ENCODE peak calls at places on chromosomes 6 and 20, in nine cellular contexts. F, S, R, L, M, Z, E, V and Q are unnamed samples.
A peak's percentile ranks its signal among the peaks of the same experiment; 100 is the strongest.

GRCh38 chr6:33288942-33289783 is at the start of the genes PFDN6 and WDR46:
- DNase-seq in V (no peak), M (peak; percentile 82), R (peak; percentile 51), L (peak; percentile 88), Z (peak; percentile 87), E (peak; percentile 83), S (peak; percentile 81), F (peak; percentile 55), Q (peak; percentile 64)

GRCh38 chr6:112839525-112839961 is 492.4 kb downstream of the RFPL4B start:
- DNase-seq in M (no peak), V (no peak), R (no peak), Z (no peak), L (no peak), E (no peak), S (no peak), F (no peak), Q (no peak)

GRCh38 chr6:106568518-106568917 is 60.8 kb downstream of the RTN4IP1 start:
- DNase-seq in E (no peak), V (no peak), L (peak; percentile 37), F (no peak), M (no peak), S (no peak), R (no peak), Z (no peak), Q (no peak)

GRCh38 chr20:32743237-32744112 is at the start of gene COMMD7:
- DNase-seq in F (peak; percentile 51), R (no peak), Z (peak; percentile 84), S (peak; percentile 69), L (peak; percentile 59), V (no peak), E (peak; percentile 88), M (peak; percentile 77), Q (peak; percentile 34)

GRCh38 chr20:62724692-62725595 is 16.3 kb downstream of the NTSR1 start:
- DNase-seq in E (no peak), V (no peak), L (no peak), Z (no peak), R (no peak), S (peak; percentile 7), M (no peak), F (no peak), Q (no peak)

GRCh38 chr20:62114894-62115293 is 7.4 kb upstream of the LSM14B start:
- DNase-seq in F (no peak), V (no peak), E (no peak), S (no peak), L (no peak), R (no peak), Z (no peak), M (no peak), Q (no peak)

GRCh38 chr6:47478233-47479155 is 905 bp downstream of the CD2AP start:
- DNase-seq in E (no peak), V (no peak), Z (peak; percentile 75), M (no peak), L (peak; percentile 34), S (no peak), F (no peak), R (no peak), Q (no peak)

GRCh38 chr20:59673288-59673997 is 69.1 kb downstream of the PHACTR3 start:
- DNase-seq in V (no peak), Z (no peak), L (no peak), E (no peak), F (no peak), S (no peak), M (no peak), R (no peak), Q (no peak)

GRCh38 chr6:34671362-34671761 is 25.2 kb downstream of the ILRUN start:
- DNase-seq in V (no peak), M (no peak), E (no peak), F (no peak), Z (no peak), R (no peak), L (no peak), S (no peak), Q (no peak)

GRCh38 chr6:143535189-143535614 is 23.7 kb upstream of the FUCA2 start:
- DNase-seq in R (no peak), F (no peak), Z (no peak), M (no peak), E (no peak), V (no peak), L (no peak), S (no peak), Q (no peak)

GRCh38 chr20:61387204-61387958 is 135.3 kb downstream of the CDH4 start:
- DNase-seq in F (no peak), R (no peak), M (no peak), E (no peak), L (no peak), Z (no peak), S (peak; percentile 52), V (no peak), Q (no peak)

GRCh38 chr6:146785001-146785585 is 186.3 kb downstream of the ADGB start:
- DNase-seq in R (no peak), S (peak; percentile 66), E (no peak), F (no peak), V (peak; percentile 23), Z (no peak), L (peak; percentile 66), M (no peak), Q (no peak)

GRCh38 chr6:112286010-112286409 is 31.6 kb upstream of the LAMA4 start:
- DNase-seq in Z (no peak), V (no peak), F (no peak), L (no peak), S (no peak), R (no peak), M (no peak), E (no peak), Q (peak; percentile 6)

GRCh38 chr6:104642871-104643270 is 216.8 kb downstream of the HACE1 start:
- DNase-seq in E (no peak), L (peak; percentile 25), V (no peak), F (no peak), R (no peak), S (no peak), Z (no peak), M (no peak), Q (no peak)

GRCh38 chr6:88566746-88567534 is 396.5 kb downstream of the RNGTT start:
- DNase-seq in Z (no peak), R (no peak), F (no peak), M (no peak), L (no peak), E (no peak), V (no peak), S (peak; percentile 38), Q (no peak)

DNA sequence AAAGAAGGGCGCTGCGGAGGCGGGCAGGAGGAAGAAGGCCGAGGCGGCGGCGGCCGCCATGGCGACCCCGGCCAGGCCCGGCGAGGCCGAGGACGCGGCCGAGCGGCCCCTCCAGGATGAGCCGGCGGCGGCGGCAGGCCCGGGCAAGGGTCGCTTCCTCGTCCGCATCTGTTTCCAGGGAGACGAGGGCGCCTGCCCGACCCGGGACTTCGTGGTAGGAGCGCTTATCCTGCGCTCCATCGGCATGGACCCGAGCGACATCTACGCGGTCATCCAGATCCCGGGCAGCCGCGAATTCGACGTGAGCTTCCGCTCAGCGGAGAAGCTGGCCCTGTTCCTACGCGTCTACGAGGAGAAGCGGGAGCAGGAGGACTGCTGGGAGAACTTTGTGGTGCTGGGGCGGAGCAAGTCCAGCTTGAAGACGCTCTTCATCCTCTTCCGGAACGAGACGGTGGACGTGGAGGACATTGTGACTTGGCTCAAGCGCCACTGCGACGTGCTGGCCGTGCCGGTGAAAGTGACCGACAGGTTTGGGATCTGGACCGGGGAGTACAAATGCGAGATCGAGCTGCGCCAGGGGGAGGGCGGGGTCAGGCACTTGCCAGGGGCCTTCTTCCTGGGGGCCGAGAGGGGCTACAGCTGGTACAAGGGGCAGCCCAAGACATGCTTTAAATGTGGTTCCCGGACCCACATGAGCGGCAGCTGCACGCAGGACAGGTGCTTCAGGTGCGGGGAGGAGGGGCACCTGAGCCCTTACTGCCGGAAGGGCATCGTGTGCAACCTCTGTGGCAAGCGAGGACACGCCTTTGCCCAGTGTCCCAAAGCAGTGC is 770 bp downstream of the ZCCHC3 start:
- DNase-seq in R (no peak), E (peak; percentile 89), M (peak; percentile 84), F (peak; percentile 16), V (no peak), L (peak; percentile 66), S (peak; percentile 25), Z (peak; percentile 88), Q (peak; percentile 23)
- H3K9me3 ChIP-seq in R (no peaks in the 10 kb centered on the region), E (no peaks in the 10 kb centered on the region), M (no peaks in the 10 kb centered on the region), F (no peaks in the 10 kb centered on the region), V (peaks cover 10% of the 10 kb centered on the region), L (no peaks in the 10 kb centered on the region), S (no peaks in the 10 kb centered on the region), Z (no peaks in the 10 kb centered on the region), Q (no peaks in the 10 kb centered on the region)

DNA sequence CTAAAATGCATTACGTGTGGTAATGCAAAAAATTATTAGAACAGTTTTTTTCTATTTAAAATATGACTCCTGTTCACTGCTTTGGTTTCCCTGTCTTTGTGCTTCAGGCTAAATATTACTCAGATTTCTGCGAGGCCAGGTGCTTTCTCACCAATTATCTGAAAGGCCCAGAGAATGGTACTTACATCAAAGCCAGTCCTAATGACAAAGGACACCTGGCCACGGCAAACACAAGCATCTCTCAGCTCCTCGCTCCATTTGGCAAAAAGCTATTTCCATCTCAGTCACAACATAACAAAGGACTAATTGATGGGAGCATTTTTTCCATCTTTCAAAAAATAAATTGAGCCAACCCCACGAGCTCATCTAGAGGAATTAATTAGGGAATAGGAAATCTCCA is 236.8 kb downstream of the HAO1 start:
- DNase-seq in V (no peak), E (no peak), Z (no peak), L (no peak), S (no peak), F (no peak), R (no peak), M (no peak), Q (no peak)
- H3K9me3 ChIP-seq in V (no peaks in the 10 kb centered on the region), E (no peaks in the 10 kb centered on the region), Z (no peaks in the 10 kb centered on the region), L (no peaks in the 10 kb centered on the region), S (no peaks in the 10 kb centered on the region), F (no peaks in the 10 kb centered on the region), R (no peaks in the 10 kb centered on the region), M (no peaks in the 10 kb centered on the region), Q (no peaks in the 10 kb centered on the region)

DNA sequence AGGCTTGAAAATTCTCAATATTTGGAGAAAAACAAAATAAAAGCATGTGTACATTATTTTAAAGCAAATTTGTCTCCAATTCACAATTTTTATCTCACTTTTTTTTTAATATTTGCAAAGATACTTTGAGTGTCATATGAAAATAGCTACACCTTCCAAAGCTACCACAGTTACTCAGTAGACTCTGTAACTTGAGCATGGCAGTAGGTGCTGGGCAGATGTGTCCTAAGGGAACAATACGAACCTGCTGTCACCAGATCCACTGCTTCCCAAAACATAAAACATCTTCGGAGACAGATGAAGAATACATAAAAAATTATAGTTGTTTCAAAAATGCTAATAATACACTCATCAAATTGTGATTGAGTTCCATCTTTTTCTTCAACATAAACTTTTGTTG is 10.6 kb downstream of the WDR27 start:
- DNase-seq in S (no peak), M (no peak), L (no peak), R (no peak), V (no peak), F (no peak), E (no peak), Z (no peak), Q (no peak)
- H3K9me3 ChIP-seq in S (no peaks in the 10 kb centered on the region), M (peaks cover 9% of the 10 kb centered on the region), L (no peaks in the 10 kb centered on the region), R (no peaks in the 10 kb centered on the region), V (peaks cover 23% of the 10 kb centered on the region), F (no peaks in the 10 kb centered on the region), E (no peaks in the 10 kb centered on the region), Z (peaks cover under 1% of the 10 kb centered on the region), Q (no peaks in the 10 kb centered on the region)

GRCh38 chr20:55684578-55684977 is 320.7 kb downstream of the CBLN4 start:
- DNase-seq in E (no peak), F (no peak), S (no peak), V (no peak), L (no peak), M (no peak), R (no peak), Z (no peak), Q (no peak)

GRCh38 chr20:55685425-55685824 is 319.9 kb downstream of the CBLN4 start:
- DNase-seq in F (no peak), R (no peak), E (no peak), S (no peak), V (no peak), L (no peak), M (no peak), Z (no peak), Q (no peak)

GRCh38 chr20:55685848-55686247 is 319.5 kb downstream of the CBLN4 start:
- DNase-seq in S (no peak), E (no peak), F (no peak), V (no peak), R (no peak), M (no peak), L (no peak), Z (no peak), Q (no peak)
- H3K9me3 ChIP-seq in S (no peaks in the 10 kb centered on the region), E (no peaks in the 10 kb centered on the region), F (no peaks in the 10 kb centered on the region), V (no peaks in the 10 kb centered on the region), R (no peaks in the 10 kb centered on the region), M (no peaks in the 10 kb centered on the region), L (peaks cover 38% of the 10 kb centered on the region), Z (no peaks in the 10 kb centered on the region), Q (no peaks in the 10 kb centered on the region)